ENCODE peak calls at places on chromosome 13, in five cellular contexts. W is SW 1271, M is T-cell, K is NCI-H524, H is mesendoderm. A is an unnamed sample.

GRCh38 chr13:113917523-113918371 is 53.9 kb upstream of the GAS6 start:
- DNase-seq in K (no peak), W (no peak), M (no peak), H (no peak), A (no peak)

GRCh38 chr13:79966039-79966438 is 374.9 kb downstream of the SPRY2 start:
- DNase-seq in H (no peak), M (no peak), W (no peak), K (no peak), A (no peak)

GRCh38 chr13:77325371-77325941 is 1.4 kb downstream of the MYCBP2 start:
- DNase-seq in W (no peak), K (peak), H (no peak), M (no peak), A (no peak)

GRCh38 chr13:42384265-42384664 is 112.3 kb downstream of the AKAP11 start:
- DNase-seq in M (no peak), K (peak), W (no peak), H (no peak), A (peak)

GRCh38 chr13:85970727-85971126 is 171.5 kb upstream of the SLITRK6 start:
- DNase-seq in W (no peak), K (peak), H (no peak), M (no peak), A (peak)

GRCh38 chr13:48291730-48292129 is 11.8 kb upstream of the RB1 start:
- DNase-seq in H (peak), W (no peak), M (no peak), K (no peak), A (no peak)

GRCh38 chr13:109818891-109819290 is 32.5 kb upstream of the IRS2 start:
- DNase-seq in W (no peak), H (no peak), K (no peak), M (no peak), A (no peak)

GRCh38 chr13:24802074-24802473 is 38.1 kb downstream of the RNF17 start:
- DNase-seq in M (no peak), K (no peak), H (no peak), W (no peak), A (no peak)

GRCh38 chr13:99045396-99045795 is 67.5 kb upstream of the DOCK9 start:
- DNase-seq in K (no peak), H (no peak), W (no peak), M (no peak), A (no peak)

GRCh38 chr13:108218044-108218974 is at the start of gene ABHD13:
- DNase-seq in H (peak), W (peak), M (peak), K (peak), A (peak)

GRCh38 chr13:93714171-93714570 is 487.6 kb downstream of the GPC6 start:
- DNase-seq in H (no peak), W (no peak), M (no peak), K (no peak), A (no peak)

GRCh38 chr13:31962661-31963345 is 68.8 kb upstream of the FRY start:
- DNase-seq in M (no peak), W (no peak), K (no peak), H (no peak), A (no peak)

GRCh38 chr13:49938921-49939320 is 2.8 kb upstream of the SPRYD7 start:
- DNase-seq in M (no peak), K (no peak), H (no peak), W (no peak), A (peak)

GRCh38 chr13:39804332-39805231 is 149.1 kb downstream of the COG6 start:
- DNase-seq in H (no peak), W (no peak), M (no peak), K (no peak), A (no peak)

GRCh38 chr13:77595166-77595810 is 59.8 kb downstream of the SCEL start:
- DNase-seq in K (peak), M (no peak), H (peak), W (no peak), A (no peak)

GRCh38 chr13:40470665-40471064 is 195.8 kb downstream of the FOXO1 start:
- DNase-seq in W (no peak), H (no peak), M (no peak), K (no peak), A (no peak)

GRCh38 chr13:25463496-25463895 is 91.7 kb downstream of the ATP8A2 start:
- DNase-seq in M (no peak), W (peak), K (no peak), H (no peak), A (no peak)

GRCh38 chr13:23554000-23554399 is 16.2 kb upstream of the TNFRSF19 start:
- DNase-seq in W (no peak), H (no peak), K (no peak), M (no peak), A (no peak)

GRCh38 chr13:45206340-45206739 is 5.5 kb upstream of the KCTD4 start:
- DNase-seq in W (peak), M (no peak), H (no peak), K (no peak), A (no peak)

GRCh38 chr13:113442985-113443362 is 10.3 kb downstream of the ADPRHL1 start:
- DNase-seq in K (no peak), M (no peak), H (no peak), W (no peak), A (no peak)

GRCh38 chr13:67095621-67096020 is 134.5 kb downstream of the PCDH9 start:
- DNase-seq in M (no peak), H (no peak), W (no peak), K (no peak), A (no peak)

GRCh38 chr13:92549275-92549674 is 677.3 kb upstream of the GPC6 start:
- DNase-seq in W (no peak), K (no peak), H (no peak), M (no peak), A (no peak)

GRCh38 chr13:93355094-93355493 is 128.5 kb downstream of the GPC6 start:
- DNase-seq in W (no peak), M (no peak), K (no peak), H (no peak), A (no peak)

GRCh38 chr13:51921790-51922740 is 60.3 kb downstream of the CCDC70 start:
- DNase-seq in H (peak), K (no peak), M (no peak), W (no peak), A (peak)

GRCh38 chr13:88674841-88675240 is 1003.7 kb downstream of the SLITRK5 start:
- DNase-seq in K (no peak), H (no peak), M (no peak), W (no peak), A (no peak)

GRCh38 chr13:42474954-42475353 is 99.0 kb upstream of the TNFSF11 start:
- DNase-seq in K (no peak), H (no peak), M (no peak), W (no peak), A (peak)

GRCh38 chr13:58018865-58019264 is 387.3 kb downstream of the PCDH17 start:
- DNase-seq in M (no peak), W (no peak), K (peak), H (no peak), A (no peak)

GRCh38 chr13:38135590-38135989 is 214.1 kb upstream of the UFM1 start:
- DNase-seq in K (no peak), W (no peak), H (no peak), M (no peak), A (no peak)

GRCh38 chr13:62357887-62358645 is 942.4 kb upstream of the PCDH20 start:
- DNase-seq in K (peak), H (peak), W (no peak), M (no peak), A (peak)

GRCh38 chr13:37194428-37194861 is 89.0 kb upstream of the CSNK1A1L start:
- DNase-seq in H (no peak), M (no peak), W (no peak), K (no peak), A (no peak)